ENCODE peak calls at places on chromosomes 4 and X, in seven cellular contexts. One of them, this sample, is unnamed.

GRCh38 chrX:12452268-12452667 is 314.0 kb downstream of the FRMPD4 start:
- DNase-seq in A549: no peak
- DNase-seq in hepatocyte: no peak
- DNase-seq in Karpas-422: no peak
- DNase-seq in right atrium auricular region: no peak
- DNase-seq in colonic mucosa: no peak
- DNase-seq in CD8-positive, alpha-beta T cell: no peak
- DNase-seq in this sample: no peak

GRCh38 chr4:119647558-119647957 is 19.0 kb upstream of the PDE5A start:
- DNase-seq in colonic mucosa: no peak
- DNase-seq in A549: no peak
- DNase-seq in Karpas-422: no peak
- DNase-seq in CD8-positive, alpha-beta T cell: no peak
- DNase-seq in right atrium auricular region: no peak
- DNase-seq in hepatocyte: no peak
- DNase-seq in this sample: no peak

GRCh38 chr4:108556588-108557200 is 63.7 kb upstream of the RPL34 start:
- DNase-seq in hepatocyte: no peak
- DNase-seq in Karpas-422: no peak
- DNase-seq in right atrium auricular region: no peak
- DNase-seq in colonic mucosa: no peak
- DNase-seq in A549: no peak
- DNase-seq in CD8-positive, alpha-beta T cell: no peak
- DNase-seq in this sample: no peak

GRCh38 chrX:140157611-140158010 is 192.3 kb upstream of the CXorf66 start:
- DNase-seq in A549: no peak
- DNase-seq in hepatocyte: no peak
- DNase-seq in Karpas-422: no peak
- DNase-seq in CD8-positive, alpha-beta T cell: no peak
- DNase-seq in right atrium auricular region: no peak
- DNase-seq in colonic mucosa: no peak
- DNase-seq in this sample: no peak

GRCh38 chrX:108285361-108285760 is 152.9 kb downstream of the COL4A6 start:
- DNase-seq in hepatocyte: no peak
- DNase-seq in right atrium auricular region: no peak
- DNase-seq in Karpas-422: no peak
- DNase-seq in CD8-positive, alpha-beta T cell: no peak
- DNase-seq in colonic mucosa: no peak
- DNase-seq in A549: no peak
- DNase-seq in this sample: no peak

GRCh38 chrX:101385026-101385684 is 836 bp downstream of the BTK start:
- DNase-seq in Karpas-422: peak; percentile 51
- DNase-seq in colonic mucosa: no peak
- DNase-seq in CD8-positive, alpha-beta T cell: no peak
- DNase-seq in A549: no peak
- DNase-seq in right atrium auricular region: no peak
- DNase-seq in hepatocyte: no peak
- DNase-seq in this sample: no peak

GRCh38 chrX:9662148-9662547 is 103.5 kb downstream of the GPR143 start:
- DNase-seq in hepatocyte: no peak
- DNase-seq in Karpas-422: no peak
- DNase-seq in CD8-positive, alpha-beta T cell: no peak
- DNase-seq in colonic mucosa: no peak
- DNase-seq in right atrium auricular region: no peak
- DNase-seq in A549: no peak
- DNase-seq in this sample: no peak

GRCh38 chr4:80335554-80336358 is at the start of gene CFAP299:
- DNase-seq in Karpas-422: peak; percentile 77
- DNase-seq in A549: peak; percentile 48
- DNase-seq in colonic mucosa: peak; percentile 92
- DNase-seq in hepatocyte: peak; percentile 91
- DNase-seq in CD8-positive, alpha-beta T cell: peak; percentile 30
- DNase-seq in right atrium auricular region: peak; percentile 69
- DNase-seq in this sample: peak; percentile 91

GRCh38 chr4:18917689-18918088 is 896.1 kb upstream of the LCORL start:
- DNase-seq in hepatocyte: no peak
- DNase-seq in CD8-positive, alpha-beta T cell: no peak
- DNase-seq in colonic mucosa: no peak
- DNase-seq in Karpas-422: no peak
- DNase-seq in A549: no peak
- DNase-seq in right atrium auricular region: no peak
- DNase-seq in this sample: no peak

GRCh38 chrX:150308532-150309157 is 54.5 kb upstream of the MAMLD1 start:
- DNase-seq in Karpas-422: no peak
- DNase-seq in colonic mucosa: no peak
- DNase-seq in CD8-positive, alpha-beta T cell: no peak
- DNase-seq in hepatocyte: no peak
- DNase-seq in A549: no peak
- DNase-seq in right atrium auricular region: peak; percentile 50
- DNase-seq in this sample: no peak

GRCh38 chr4:148015058-148015457 is 283.2 kb downstream of the ARHGAP10 start:
- DNase-seq in hepatocyte: no peak
- DNase-seq in A549: no peak
- DNase-seq in CD8-positive, alpha-beta T cell: no peak
- DNase-seq in Karpas-422: no peak
- DNase-seq in colonic mucosa: no peak
- DNase-seq in right atrium auricular region: no peak
- DNase-seq in this sample: no peak

GRCh38 chr4:185470503-185471195 is 884 bp downstream of the CCDC110 start:
- DNase-seq in right atrium auricular region: peak; percentile 67
- DNase-seq in CD8-positive, alpha-beta T cell: peak; percentile 48
- DNase-seq in A549: peak; percentile 8
- DNase-seq in hepatocyte: peak; percentile 63
- DNase-seq in Karpas-422: no peak
- DNase-seq in colonic mucosa: peak; percentile 78
- DNase-seq in this sample: peak; percentile 35

GRCh38 chrX:19869195-19869594 is 18.2 kb downstream of the SH3KBP1 start:
- DNase-seq in Karpas-422: peak; percentile 60
- DNase-seq in A549: no peak
- DNase-seq in CD8-positive, alpha-beta T cell: no peak
- DNase-seq in colonic mucosa: no peak
- DNase-seq in right atrium auricular region: no peak
- DNase-seq in hepatocyte: no peak
- DNase-seq in this sample: no peak

GRCh38 chrX:1462596-1463251 is 10.0 kb upstream of the ASMTL start:
- DNase-seq in CD8-positive, alpha-beta T cell: peak; percentile 75
- DNase-seq in right atrium auricular region: peak; percentile 58
- DNase-seq in Karpas-422: no peak
- DNase-seq in colonic mucosa: no peak
- DNase-seq in hepatocyte: peak; percentile 66
- DNase-seq in A549: no peak
- DNase-seq in this sample: peak; percentile 1

GRCh38 chrX:1072637-1073377 is 139.6 kb downstream of the CRLF2 start:
- DNase-seq in right atrium auricular region: no peak
- DNase-seq in Karpas-422: peak; percentile 45
- DNase-seq in A549: no peak
- DNase-seq in colonic mucosa: no peak
- DNase-seq in CD8-positive, alpha-beta T cell: no peak
- DNase-seq in hepatocyte: no peak
- DNase-seq in this sample: no peak

DNA sequence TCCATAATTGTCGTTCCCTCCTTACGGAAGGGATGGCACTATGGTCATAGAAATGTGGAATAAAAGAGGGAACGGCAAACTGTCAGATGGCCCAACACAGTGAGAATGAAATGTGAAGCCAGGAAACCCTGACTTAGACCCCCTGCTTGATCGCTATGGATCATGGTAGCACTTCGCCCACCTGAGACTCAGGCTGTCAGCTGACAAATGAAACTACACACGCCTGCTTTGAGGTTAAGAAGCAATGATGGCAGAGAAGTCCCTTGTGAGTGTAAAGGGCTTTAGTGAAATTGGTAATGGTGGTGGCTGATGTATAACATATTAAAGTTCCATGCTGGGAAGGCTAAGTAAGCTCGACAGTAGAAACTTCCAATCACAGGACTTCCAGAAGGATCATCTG is 107.8 kb downstream of the AFAP1 start:
- DNase-seq in right atrium auricular region: no peak
- DNase-seq in colonic mucosa: no peak
- DNase-seq in Karpas-422: peak; percentile 31
- DNase-seq in hepatocyte: no peak
- DNase-seq in CD8-positive, alpha-beta T cell: no peak
- DNase-seq in A549: no peak
- DNase-seq in this sample: no peak
- H3K27ac ChIP-seq in right atrium auricular region: peak overlapping the region; percentile 84
- H3K27ac ChIP-seq in colonic mucosa: peak overlapping the region; percentile 51
- H3K27ac ChIP-seq in Karpas-422: no peak overlapping the region
- H3K27ac ChIP-seq in hepatocyte: peak overlapping the region; percentile 15
- H3K27ac ChIP-seq in CD8-positive, alpha-beta T cell: no peak overlapping the region
- H3K27ac ChIP-seq in A549: peak overlapping the region; percentile 52
- H3K27ac ChIP-seq in this sample: peak overlapping the region; percentile 46

DNA sequence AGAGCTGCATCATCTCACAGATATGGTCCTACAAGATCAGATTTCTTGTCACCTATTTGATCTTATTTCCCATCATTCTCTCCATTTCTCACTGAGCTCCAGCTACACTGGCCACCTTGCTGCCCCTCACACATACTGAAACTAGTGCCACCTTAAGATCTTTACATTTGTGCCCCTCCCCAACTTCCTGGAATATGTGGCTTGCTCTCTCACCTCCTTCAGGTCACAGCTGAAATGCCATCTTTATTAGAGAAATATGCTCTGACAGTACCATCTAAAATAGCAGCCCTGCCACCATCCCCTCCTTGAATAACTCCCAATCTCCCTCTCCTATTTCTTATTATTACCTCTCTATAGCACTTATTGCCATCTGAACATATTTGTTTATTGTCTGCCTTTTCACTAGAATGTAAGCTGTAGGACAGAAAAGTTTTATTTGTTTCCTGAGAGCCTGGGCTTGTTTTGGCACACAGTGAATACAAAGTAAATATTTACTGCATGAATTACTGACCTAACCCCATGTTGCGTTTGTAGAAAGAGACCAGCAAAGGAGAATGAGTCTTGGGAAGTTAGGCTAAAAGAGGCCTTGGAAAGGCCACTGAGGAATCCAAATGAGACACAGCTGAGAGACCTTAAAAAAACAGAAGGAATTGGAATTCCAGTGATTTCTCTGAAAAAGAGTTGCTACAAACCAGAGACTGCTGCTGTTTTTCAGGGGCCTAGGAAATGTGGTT is 22.7 kb downstream of the DYNLT3 start:
- DNase-seq in colonic mucosa: no peak
- DNase-seq in right atrium auricular region: no peak
- DNase-seq in Karpas-422: peak; percentile 58
- DNase-seq in hepatocyte: no peak
- DNase-seq in CD8-positive, alpha-beta T cell: no peak
- DNase-seq in A549: no peak
- DNase-seq in this sample: no peak
- H3K27ac ChIP-seq in colonic mucosa: no peak overlapping the region
- H3K27ac ChIP-seq in right atrium auricular region: no peak overlapping the region
- H3K27ac ChIP-seq in Karpas-422: peak overlapping the region; percentile 6
- H3K27ac ChIP-seq in hepatocyte: no peak overlapping the region
- H3K27ac ChIP-seq in CD8-positive, alpha-beta T cell: no peak overlapping the region
- H3K27ac ChIP-seq in A549: no peak overlapping the region
- H3K27ac ChIP-seq in this sample: no peak overlapping the region

DNA sequence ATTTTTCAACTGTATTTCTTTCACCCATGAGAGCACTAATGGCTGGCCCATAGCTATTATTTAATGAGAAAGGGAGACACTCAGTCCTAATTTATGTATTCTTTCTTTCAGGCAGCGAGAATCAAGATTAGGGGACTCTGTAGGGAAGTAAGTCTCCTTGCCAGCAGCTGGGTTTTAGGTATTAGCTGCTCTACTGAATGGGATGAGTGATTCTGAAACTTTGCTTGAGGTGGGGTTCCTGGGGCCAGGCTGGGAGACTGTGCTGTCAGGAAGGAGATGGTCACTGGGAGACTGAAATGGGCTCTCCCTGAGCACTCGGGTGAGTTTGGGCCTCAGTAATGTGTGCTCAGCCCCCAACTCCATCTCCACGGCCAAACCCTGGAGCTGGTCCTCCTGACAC is 78.7 kb downstream of the LNX1 start:
- DNase-seq in colonic mucosa: no peak
- DNase-seq in Karpas-422: no peak
- DNase-seq in hepatocyte: no peak
- DNase-seq in A549: no peak
- DNase-seq in CD8-positive, alpha-beta T cell: no peak
- DNase-seq in right atrium auricular region: no peak
- DNase-seq in this sample: no peak
- H3K27ac ChIP-seq in colonic mucosa: no peak overlapping the region
- H3K27ac ChIP-seq in Karpas-422: no peak overlapping the region
- H3K27ac ChIP-seq in hepatocyte: no peak overlapping the region
- H3K27ac ChIP-seq in A549: no peak overlapping the region
- H3K27ac ChIP-seq in CD8-positive, alpha-beta T cell: no peak overlapping the region
- H3K27ac ChIP-seq in right atrium auricular region: no peak overlapping the region
- H3K27ac ChIP-seq in this sample: no peak overlapping the region

GRCh38 chrX:40871385-40872082 is 136.2 kb upstream of the MED14 start:
- DNase-seq in A549: no peak
- DNase-seq in right atrium auricular region: no peak
- DNase-seq in hepatocyte: no peak
- DNase-seq in colonic mucosa: no peak
- DNase-seq in CD8-positive, alpha-beta T cell: no peak
- DNase-seq in Karpas-422: no peak
- DNase-seq in this sample: no peak
- H3K27ac ChIP-seq in A549: peak overlapping the region; percentile 3
- H3K27ac ChIP-seq in right atrium auricular region: no peak overlapping the region
- H3K27ac ChIP-seq in hepatocyte: no peak overlapping the region
- H3K27ac ChIP-seq in colonic mucosa: no peak overlapping the region
- H3K27ac ChIP-seq in CD8-positive, alpha-beta T cell: no peak overlapping the region
- H3K27ac ChIP-seq in Karpas-422: no peak overlapping the region
- H3K27ac ChIP-seq in this sample: no peak overlapping the region

GRCh38 chrX:130086414-130087207 is 23.7 kb downstream of the ELF4 start:
- DNase-seq in colonic mucosa: no peak
- DNase-seq in right atrium auricular region: no peak
- DNase-seq in A549: no peak
- DNase-seq in hepatocyte: no peak
- DNase-seq in Karpas-422: peak; percentile 67
- DNase-seq in CD8-positive, alpha-beta T cell: peak; percentile 74
- DNase-seq in this sample: peak; percentile 55

GRCh38 chrX:130083656-130084382 is 26.5 kb downstream of the ELF4 start:
- DNase-seq in right atrium auricular region: no peak
- DNase-seq in colonic mucosa: no peak
- DNase-seq in hepatocyte: no peak
- DNase-seq in A549: no peak
- DNase-seq in Karpas-422: peak; percentile 61
- DNase-seq in CD8-positive, alpha-beta T cell: no peak
- DNase-seq in this sample: no peak

GRCh38 chrX:130083107-130083490 is 27.2 kb downstream of the ELF4 start:
- DNase-seq in A549: no peak
- DNase-seq in Karpas-422: no peak
- DNase-seq in right atrium auricular region: no peak
- DNase-seq in CD8-positive, alpha-beta T cell: no peak
- DNase-seq in hepatocyte: no peak
- DNase-seq in colonic mucosa: no peak
- DNase-seq in this sample: no peak

GRCh38 chrX:130085551-130085986 is 24.7 kb downstream of the ELF4 start:
- DNase-seq in A549: no peak
- DNase-seq in right atrium auricular region: no peak
- DNase-seq in hepatocyte: no peak
- DNase-seq in CD8-positive, alpha-beta T cell: no peak
- DNase-seq in colonic mucosa: no peak
- DNase-seq in Karpas-422: no peak
- DNase-seq in this sample: no peak

GRCh38 chrX:130084651-130085237 is 25.6 kb downstream of the ELF4 start:
- DNase-seq in colonic mucosa: no peak
- DNase-seq in right atrium auricular region: no peak
- DNase-seq in Karpas-422: peak; percentile 81
- DNase-seq in CD8-positive, alpha-beta T cell: no peak
- DNase-seq in A549: no peak
- DNase-seq in hepatocyte: no peak
- DNase-seq in this sample: no peak
- H3K27ac ChIP-seq in colonic mucosa: peak overlapping the region; percentile 5
- H3K27ac ChIP-seq in right atrium auricular region: no peak overlapping the region
- H3K27ac ChIP-seq in Karpas-422: peak overlapping the region; percentile 89
- H3K27ac ChIP-seq in CD8-positive, alpha-beta T cell: no peak overlapping the region
- H3K27ac ChIP-seq in A549: no peak overlapping the region
- H3K27ac ChIP-seq in hepatocyte: no peak overlapping the region
- H3K27ac ChIP-seq in this sample: no peak overlapping the region